ENCODE peak calls at places on chromosomes 1 and 21, in six cellular contexts. One of them, this sample, is unnamed.

GRCh38 chr1:157849229-157849875 is 7.7 kb upstream of the CD5L start:
- DNase-seq in IMR-90: no peak
- DNase-seq in RWPE1: no peak
- DNase-seq in choroid plexus epithelial cell: no peak
- DNase-seq in tibial nerve: no peak
- DNase-seq in foreskin fibroblast: no peak
- DNase-seq in this sample: no peak

GRCh38 chr1:206842851-206843250 is 22.6 kb upstream of the IL20 start:
- DNase-seq in choroid plexus epithelial cell: no peak
- DNase-seq in foreskin fibroblast: no peak
- DNase-seq in RWPE1: no peak
- DNase-seq in IMR-90: no peak
- DNase-seq in tibial nerve: no peak
- DNase-seq in this sample: no peak

GRCh38 chr1:26276432-26276838 is 3.5 kb upstream of the SH3BGRL3 start:
- DNase-seq in RWPE1: no peak
- DNase-seq in IMR-90: no peak
- DNase-seq in choroid plexus epithelial cell: no peak
- DNase-seq in foreskin fibroblast: no peak
- DNase-seq in tibial nerve: no peak
- DNase-seq in this sample: no peak

GRCh38 chr1:207941664-207942063 is 30.7 kb upstream of the CD34 start:
- DNase-seq in foreskin fibroblast: no peak
- DNase-seq in choroid plexus epithelial cell: peak; percentile 44
- DNase-seq in RWPE1: no peak
- DNase-seq in IMR-90: peak; percentile 50
- DNase-seq in tibial nerve: peak; percentile 68
- DNase-seq in this sample: peak; percentile 48

GRCh38 chr1:26696191-26696644 is 403 bp downstream of the ARID1A start:
- DNase-seq in foreskin fibroblast: no peak
- DNase-seq in RWPE1: no peak
- DNase-seq in choroid plexus epithelial cell: no peak
- DNase-seq in tibial nerve: no peak
- DNase-seq in IMR-90: no peak
- DNase-seq in this sample: no peak

GRCh38 chr1:174433451-174433850 is 14.3 kb upstream of the GPR52 start:
- DNase-seq in foreskin fibroblast: peak; percentile 63
- DNase-seq in IMR-90: peak; percentile 89
- DNase-seq in RWPE1: peak; percentile 8
- DNase-seq in tibial nerve: no peak
- DNase-seq in choroid plexus epithelial cell: peak; percentile 72
- DNase-seq in this sample: peak; percentile 20

GRCh38 chr1:89489037-89489729 is 35.4 kb upstream of the LRRC8B start:
- DNase-seq in tibial nerve: no peak
- DNase-seq in foreskin fibroblast: peak; percentile 38
- DNase-seq in choroid plexus epithelial cell: peak; percentile 34
- DNase-seq in IMR-90: peak; percentile 2
- DNase-seq in RWPE1: no peak
- DNase-seq in this sample: peak; percentile 25

GRCh38 chr1:153506831-153507413 is 28.9 kb downstream of the S100A6 start:
- DNase-seq in foreskin fibroblast: peak; percentile 90
- DNase-seq in RWPE1: peak; percentile 87
- DNase-seq in IMR-90: peak; percentile 91
- DNase-seq in choroid plexus epithelial cell: peak; percentile 89
- DNase-seq in tibial nerve: peak; percentile 70
- DNase-seq in this sample: peak; percentile 90

GRCh38 chr21:46564391-46564790 is 40.5 kb downstream of the S100B start:
- DNase-seq in IMR-90: no peak
- DNase-seq in tibial nerve: no peak
- DNase-seq in RWPE1: no peak
- DNase-seq in choroid plexus epithelial cell: no peak
- DNase-seq in foreskin fibroblast: no peak
- DNase-seq in this sample: no peak

GRCh38 chr1:30904191-30904961 is 4.2 kb downstream of the SDC3 start:
- DNase-seq in choroid plexus epithelial cell: no peak
- DNase-seq in RWPE1: no peak
- DNase-seq in foreskin fibroblast: no peak
- DNase-seq in IMR-90: no peak
- DNase-seq in tibial nerve: no peak
- DNase-seq in this sample: no peak

GRCh38 chr1:186454996-186455395 is 5.9 kb downstream of the PDC start:
- DNase-seq in choroid plexus epithelial cell: no peak
- DNase-seq in IMR-90: no peak
- DNase-seq in foreskin fibroblast: no peak
- DNase-seq in RWPE1: no peak
- DNase-seq in tibial nerve: no peak
- DNase-seq in this sample: no peak

GRCh38 chr1:975896-976683 is 5.8 kb downstream of the PERM1 start:
- DNase-seq in choroid plexus epithelial cell: peak; percentile 42
- DNase-seq in tibial nerve: no peak
- DNase-seq in IMR-90: peak; percentile 36
- DNase-seq in RWPE1: peak; percentile 77
- DNase-seq in foreskin fibroblast: peak; percentile 32
- DNase-seq in this sample: peak; percentile 83

GRCh38 chr21:22351076-22351475 is 1352.9 kb downstream of the NCAM2 start:
- DNase-seq in tibial nerve: no peak
- DNase-seq in RWPE1: no peak
- DNase-seq in foreskin fibroblast: no peak
- DNase-seq in IMR-90: no peak
- DNase-seq in choroid plexus epithelial cell: no peak
- DNase-seq in this sample: peak; percentile 58

GRCh38 chr1:31957701-31958674 is 19.8 kb upstream of the PTP4A2 start:
- DNase-seq in RWPE1: no peak
- DNase-seq in IMR-90: no peak
- DNase-seq in foreskin fibroblast: no peak
- DNase-seq in choroid plexus epithelial cell: no peak
- DNase-seq in tibial nerve: no peak
- DNase-seq in this sample: no peak

GRCh38 chr1:203765029-203765837 is at the start of gene LAX1:
- DNase-seq in foreskin fibroblast: no peak
- DNase-seq in RWPE1: no peak
- DNase-seq in choroid plexus epithelial cell: no peak
- DNase-seq in tibial nerve: no peak
- DNase-seq in IMR-90: no peak
- DNase-seq in this sample: no peak

GRCh38 chr1:3402258-3403010 is 52.0 kb upstream of the ARHGEF16 start:
- DNase-seq in RWPE1: no peak
- DNase-seq in foreskin fibroblast: peak; percentile 27
- DNase-seq in tibial nerve: no peak
- DNase-seq in choroid plexus epithelial cell: no peak
- DNase-seq in IMR-90: no peak
- DNase-seq in this sample: no peak

GRCh38 chr21:29181799-29182470 is 51.5 kb downstream of the MAP3K7CL start:
- DNase-seq in tibial nerve: no peak
- DNase-seq in choroid plexus epithelial cell: peak; percentile 96
- DNase-seq in foreskin fibroblast: peak; percentile 76
- DNase-seq in RWPE1: peak; percentile 70
- DNase-seq in IMR-90: peak; percentile 95
- DNase-seq in this sample: peak; percentile 78

GRCh38 chr1:166933633-166934032 is 41.7 kb downstream of the ILDR2 start:
- DNase-seq in choroid plexus epithelial cell: no peak
- DNase-seq in foreskin fibroblast: no peak
- DNase-seq in IMR-90: no peak
- DNase-seq in tibial nerve: no peak
- DNase-seq in RWPE1: no peak
- DNase-seq in this sample: no peak

GRCh38 chr21:35615325-35615724 is 445.0 kb downstream of the SETD4 start:
- DNase-seq in foreskin fibroblast: no peak
- DNase-seq in IMR-90: no peak
- DNase-seq in choroid plexus epithelial cell: no peak
- DNase-seq in tibial nerve: no peak
- DNase-seq in RWPE1: no peak
- DNase-seq in this sample: no peak

GRCh38 chr21:44695641-44696040 is 1.3 kb upstream of the KRTAP10-12 start:
- DNase-seq in foreskin fibroblast: no peak
- DNase-seq in RWPE1: no peak
- DNase-seq in choroid plexus epithelial cell: no peak
- DNase-seq in IMR-90: no peak
- DNase-seq in tibial nerve: no peak
- DNase-seq in this sample: no peak

GRCh38 chr1:203362561-203363055 is 11.7 kb upstream of the FMOD start:
- DNase-seq in choroid plexus epithelial cell: no peak
- DNase-seq in foreskin fibroblast: no peak
- DNase-seq in IMR-90: no peak
- DNase-seq in RWPE1: no peak
- DNase-seq in tibial nerve: no peak
- DNase-seq in this sample: no peak

GRCh38 chr1:228212966-228213844 is 5.4 kb downstream of the OBSCN start:
- DNase-seq in IMR-90: peak; percentile 78
- DNase-seq in foreskin fibroblast: peak; percentile 84
- DNase-seq in tibial nerve: peak; percentile 65
- DNase-seq in choroid plexus epithelial cell: peak; percentile 65
- DNase-seq in RWPE1: peak; percentile 86
- DNase-seq in this sample: peak; percentile 92

GRCh38 chr1:80892452-80892995 is 908.2 kb upstream of the ADGRL2 start:
- DNase-seq in RWPE1: no peak
- DNase-seq in IMR-90: peak; percentile 4
- DNase-seq in tibial nerve: no peak
- DNase-seq in foreskin fibroblast: no peak
- DNase-seq in choroid plexus epithelial cell: peak; percentile 39
- DNase-seq in this sample: no peak

GRCh38 chr1:228404107-228404720 is 2.4 kb downstream of the TRIM11 start:
- DNase-seq in foreskin fibroblast: no peak
- DNase-seq in RWPE1: no peak
- DNase-seq in tibial nerve: no peak
- DNase-seq in IMR-90: no peak
- DNase-seq in choroid plexus epithelial cell: no peak
- DNase-seq in this sample: no peak

GRCh38 chr21:35779690-35780570 is 280.4 kb downstream of the SETD4 start:
- DNase-seq in foreskin fibroblast: peak; percentile 79
- DNase-seq in IMR-90: peak; percentile 91
- DNase-seq in RWPE1: peak; percentile 73
- DNase-seq in tibial nerve: no peak
- DNase-seq in choroid plexus epithelial cell: peak; percentile 58
- DNase-seq in this sample: peak; percentile 70

DNA sequence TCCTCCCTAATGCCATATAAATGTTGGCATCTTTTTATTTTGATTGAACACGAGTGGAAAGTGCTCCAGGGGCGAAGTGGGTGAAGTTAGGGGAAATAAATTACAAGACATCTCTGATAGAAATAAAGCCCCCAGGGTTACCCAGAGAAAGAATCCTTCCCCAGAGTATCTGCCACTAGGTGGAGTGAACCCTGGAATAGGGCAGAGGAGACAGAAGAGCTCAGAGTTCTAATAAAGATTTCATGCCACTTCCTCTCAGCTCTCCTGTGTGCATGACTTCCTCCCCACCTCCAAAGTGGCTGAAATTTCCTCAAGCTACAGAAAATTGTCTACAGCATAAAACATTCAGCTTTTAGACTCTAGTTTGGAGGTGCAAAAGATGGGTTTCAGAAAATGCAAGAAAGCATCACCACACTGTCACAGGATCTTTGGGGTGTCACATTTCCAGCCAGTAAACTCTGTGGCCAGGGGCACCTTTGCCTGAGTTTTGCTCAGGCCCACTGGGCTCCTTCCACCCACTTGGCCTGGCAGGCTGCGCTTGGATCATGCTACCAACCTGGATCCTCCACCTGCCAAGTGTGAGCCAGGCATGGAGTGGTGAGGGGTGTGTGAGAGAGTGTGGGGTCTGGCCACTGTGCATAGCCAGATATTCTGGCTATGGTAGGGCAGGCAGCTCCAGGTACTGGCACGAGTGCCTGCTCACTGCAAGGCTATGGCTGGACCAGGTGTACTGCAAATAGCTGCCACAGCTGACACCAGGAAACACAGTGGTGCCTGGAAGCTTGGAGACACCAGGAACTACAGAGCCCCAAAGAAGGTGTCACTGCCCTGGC is 208.8 kb upstream of the USP25 start:
- DNase-seq in choroid plexus epithelial cell: peak; percentile 31
- DNase-seq in tibial nerve: no peak
- DNase-seq in RWPE1: peak; percentile 4
- DNase-seq in foreskin fibroblast: no peak
- DNase-seq in IMR-90: peak; percentile 0
- DNase-seq in this sample: no peak
- TF ChIP-seq CTCF in choroid plexus epithelial cell: peak; percentile 65
- TF ChIP-seq CTCF in tibial nerve: no peak
- TF ChIP-seq CTCF in RWPE1: no peak
- TF ChIP-seq CTCF in foreskin fibroblast: peak; percentile 36
- TF ChIP-seq CTCF in IMR-90: peak; percentile 29
- TF ChIP-seq CTCF in this sample: no peak

DNA sequence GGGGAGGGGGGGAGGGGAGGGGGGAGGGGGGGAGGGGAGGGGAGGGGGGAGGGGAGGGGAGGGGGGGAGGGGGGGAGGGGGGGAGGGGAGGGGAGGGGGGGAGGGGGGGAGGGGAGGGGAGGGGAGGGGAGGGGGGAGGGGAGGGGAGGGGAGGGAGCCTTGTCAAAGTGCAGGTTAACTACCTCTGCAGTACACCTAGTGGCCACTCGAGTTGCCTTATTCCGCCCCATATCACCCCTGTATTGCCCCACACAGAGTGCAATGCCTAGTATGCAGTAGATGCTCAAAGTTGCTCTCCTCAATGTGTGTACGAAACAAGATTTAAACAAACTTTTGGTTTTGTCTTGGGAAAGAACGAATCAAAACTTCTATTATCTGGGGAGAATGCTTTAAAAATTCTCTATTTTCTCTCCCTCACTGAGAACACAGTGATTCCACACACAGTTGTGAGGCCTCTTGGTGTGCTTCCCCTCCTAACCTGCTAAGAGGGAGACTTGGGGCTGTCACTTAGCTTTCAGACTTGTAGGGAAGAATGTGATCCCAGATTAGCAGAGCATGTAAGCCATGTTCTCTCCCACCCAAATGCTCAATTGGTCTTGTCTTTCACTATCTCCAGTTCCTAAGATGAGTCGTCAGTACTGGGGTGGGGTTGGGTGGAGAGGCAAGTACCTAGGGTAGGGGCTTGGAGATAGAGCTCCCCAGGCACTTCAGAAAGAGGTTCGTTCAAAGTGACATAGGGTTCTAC is 79.7 kb upstream of the MAP10 start:
- DNase-seq in tibial nerve: no peak
- DNase-seq in foreskin fibroblast: no peak
- DNase-seq in IMR-90: no peak
- DNase-seq in choroid plexus epithelial cell: no peak
- DNase-seq in RWPE1: no peak
- DNase-seq in this sample: peak; percentile 29
- TF ChIP-seq CTCF in tibial nerve: no peak
- TF ChIP-seq CTCF in foreskin fibroblast: no peak
- TF ChIP-seq CTCF in IMR-90: no peak
- TF ChIP-seq CTCF in choroid plexus epithelial cell: no peak
- TF ChIP-seq CTCF in RWPE1: no peak
- TF ChIP-seq CTCF in this sample: no peak

DNA sequence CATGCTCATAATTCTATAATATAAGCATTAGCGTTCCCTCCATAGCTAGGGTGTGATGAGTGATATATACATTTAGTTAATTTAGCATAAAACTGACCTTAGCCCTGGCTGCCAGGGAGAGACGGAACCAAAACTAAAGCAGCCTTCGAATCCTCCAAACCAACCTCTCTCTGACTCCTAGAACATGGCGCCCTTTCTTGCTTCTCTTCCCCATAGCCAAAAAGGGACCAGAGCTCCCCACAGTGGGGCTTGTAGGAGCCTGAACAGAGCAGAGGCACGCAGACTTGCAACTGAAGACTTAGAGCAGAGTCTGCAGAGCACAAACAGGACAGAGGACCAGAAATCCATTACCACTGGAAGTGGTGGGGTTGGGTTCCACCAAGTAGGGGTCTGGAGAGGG is 17.7 kb downstream of the IRF2BP2 start:
- DNase-seq in IMR-90: no peak
- DNase-seq in RWPE1: no peak
- DNase-seq in foreskin fibroblast: no peak
- DNase-seq in choroid plexus epithelial cell: peak; percentile 17
- DNase-seq in tibial nerve: no peak
- DNase-seq in this sample: no peak
- TF ChIP-seq CTCF in IMR-90: no peak
- TF ChIP-seq CTCF in RWPE1: no peak
- TF ChIP-seq CTCF in foreskin fibroblast: no peak
- TF ChIP-seq CTCF in choroid plexus epithelial cell: peak; percentile 16
- TF ChIP-seq CTCF in tibial nerve: no peak
- TF ChIP-seq CTCF in this sample: no peak

GRCh38 chr1:175471039-175471800 is 272.2 kb downstream of the TNR start:
- DNase-seq in choroid plexus epithelial cell: no peak
- DNase-seq in foreskin fibroblast: peak; percentile 15
- DNase-seq in tibial nerve: no peak
- DNase-seq in RWPE1: peak; percentile 82
- DNase-seq in IMR-90: no peak
- DNase-seq in this sample: peak; percentile 95
- TF ChIP-seq CTCF in choroid plexus epithelial cell: no peak
- TF ChIP-seq CTCF in foreskin fibroblast: no peak
- TF ChIP-seq CTCF in tibial nerve: no peak
- TF ChIP-seq CTCF in RWPE1: no peak
- TF ChIP-seq CTCF in IMR-90: no peak
- TF ChIP-seq CTCF in this sample: no peak

This sample was measured in MCF 10A.